ENCODE peak calls at places on chromosomes 7 and 10, in seven cellular contexts. X is H1, G is SK-N-MC, T is fibroblast of lung, R is mammary epithelial cell, O is hepatocyte, D is neural progenitor cell. W is an unnamed sample.

GRCh38 chr7:130669051-130669700 is 628 bp upstream of the COPG2 start:
- DNase-seq in T (no peak), O (no peak), G (no peak), R (no peak), D (no peak), X (no peak), W (no peak)

GRCh38 chr7:144827581-144828139 is 8.2 kb downstream of the TPK1 start:
- DNase-seq in X (no peak), G (peak), T (peak), O (peak), R (no peak), D (peak), W (peak)

GRCh38 chr7:12256025-12256570 is 45.0 kb downstream of the TMEM106B start:
- DNase-seq in G (no peak), R (peak), X (no peak), D (no peak), T (peak), O (no peak), W (no peak)

GRCh38 chr7:108875139-108875538 is 305.5 kb downstream of the DNAJB9 start:
- DNase-seq in X (peak), D (no peak), T (peak), O (no peak), R (peak), G (no peak), W (peak)

GRCh38 chr10:58414270-58415041 is 29.2 kb downstream of the TFAM start:
- DNase-seq in G (no peak), X (no peak), O (peak), D (peak), T (peak), R (peak), W (peak)

GRCh38 chr10:125057158-125058001 is 103.0 kb downstream of the CTBP2 start:
- DNase-seq in D (peak), T (peak), O (peak), R (peak), G (no peak), X (no peak), W (peak)

GRCh38 chr10:12188656-12189055 is 7.0 kb downstream of the NUDT5 start:
- DNase-seq in X (no peak), D (no peak), G (no peak), O (no peak), T (no peak), R (no peak), W (no peak)

GRCh38 chr7:75905785-75906604 is 9.0 kb upstream of the POR start:
- DNase-seq in G (no peak), D (peak), X (peak), O (peak), R (peak), T (peak), W (peak)

GRCh38 chr10:133528845-133529575 is 1.8 kb downstream of the CYP2E1 start:
- DNase-seq in T (peak), G (no peak), R (no peak), D (no peak), X (no peak), O (no peak), W (no peak)

GRCh38 chr10:93579985-93580711 is 13.7 kb downstream of the FFAR4 start:
- DNase-seq in O (no peak), G (no peak), T (no peak), D (no peak), X (no peak), R (no peak), W (no peak)

GRCh38 chr10:71659050-71659738 is 60.4 kb downstream of the C10orf105 start:
- DNase-seq in G (no peak), X (no peak), O (peak), T (no peak), D (peak), R (no peak), W (no peak)

GRCh38 chr10:121721257-121721656 is 123.0 kb upstream of the FGFR2 start:
- DNase-seq in X (no peak), O (no peak), G (no peak), T (no peak), R (no peak), D (no peak), W (no peak)

GRCh38 chr7:44388089-44388970 is 62.9 kb upstream of the CAMK2B start:
- DNase-seq in D (no peak), X (peak), O (no peak), G (no peak), T (no peak), R (no peak), W (no peak)

GRCh38 chr10:102975483-102976057 is 57.5 kb downstream of the CNNM2 start:
- DNase-seq in O (no peak), G (no peak), X (no peak), R (peak), D (no peak), T (peak), W (no peak)

GRCh38 chr10:124639206-124639605 is 105.0 kb downstream of the FAM53B start:
- DNase-seq in D (no peak), R (no peak), O (no peak), X (no peak), T (no peak), G (no peak), W (no peak)

GRCh38 chr10:59456199-59456598 is 93.8 kb upstream of the FAM13C start:
- DNase-seq in R (peak), X (no peak), D (no peak), G (no peak), T (peak), O (no peak), W (no peak)

GRCh38 chr10:4663162-4663992 is 162.6 kb upstream of the AKR1E2 start:
- DNase-seq in D (peak), O (peak), T (peak), R (peak), G (no peak), X (no peak), W (peak)

GRCh38 chr10:11472158-11472753 is 139.2 kb downstream of the USP6NL start:
- DNase-seq in D (peak), G (no peak), X (peak), T (peak), R (peak), O (peak), W (peak)

GRCh38 chr10:48626986-48627731 is 22.3 kb upstream of the ARHGAP22 start:
- DNase-seq in X (no peak), D (no peak), T (no peak), G (no peak), R (no peak), O (no peak), W (no peak)

GRCh38 chr10:102435529-102436233 is 3.3 kb upstream of the CUEDC2 start:
- DNase-seq in G (no peak), D (no peak), O (peak), T (no peak), R (no peak), X (no peak), W (peak)

GRCh38 chr7:81190997-81191747 is 272.3 kb upstream of the SEMA3C start:
- DNase-seq in D (no peak), R (peak), O (peak), X (no peak), T (peak), G (no peak), W (no peak)

GRCh38 chr7:132433286-132433685 is 143.0 kb downstream of the PLXNA4 start:
- DNase-seq in O (no peak), R (no peak), G (no peak), X (no peak), D (no peak), T (no peak), W (no peak)

GRCh38 chr7:99876491-99876890 is 342 bp downstream of the OR2AE1 start:
- DNase-seq in R (no peak), T (no peak), D (no peak), X (no peak), O (no peak), G (no peak), W (no peak)

GRCh38 chr10:80539421-80539999 is 1.8 kb downstream of the SH2D4B start:
- DNase-seq in G (no peak), O (no peak), X (peak), D (no peak), T (no peak), R (no peak), W (no peak)

GRCh38 chr10:96390460-96390864 is 31.7 kb upstream of the OPALIN start:
- DNase-seq in D (no peak), G (no peak), R (no peak), T (no peak), O (no peak), X (no peak), W (no peak)

GRCh38 chr10:11886138-11886474 is 63.0 kb downstream of the PROSER2 start:
- DNase-seq in R (no peak), X (no peak), T (no peak), O (no peak), D (no peak), G (no peak), W (no peak)

GRCh38 chr10:101529720-101530553 is 58.1 kb downstream of the POLL start:
- DNase-seq in T (peak), D (no peak), G (no peak), X (no peak), R (no peak), O (peak), W (peak)

GRCh38 chr10:122310311-122311050 is 39.4 kb downstream of the BTBD16 start:
- DNase-seq in O (peak), R (no peak), G (no peak), X (no peak), D (no peak), T (peak), W (no peak)

GRCh38 chr7:39421661-39422060 is 144.5 kb upstream of the YAE1 start:
- DNase-seq in T (no peak), R (no peak), O (no peak), G (no peak), D (no peak), X (no peak), W (no peak)

GRCh38 chr10:62244785-62245595 is 23.7 kb downstream of the RTKN2 start:
- DNase-seq in T (peak), D (peak), R (peak), O (peak), G (peak), X (no peak), W (peak)

GRCh38 chr10:74202356-74202755 is 51.3 kb downstream of the ADK start:
- DNase-seq in X (no peak), O (no peak), G (no peak), T (peak), D (no peak), R (no peak), W (no peak)

GRCh38 chr7:27185013-27185707 is at the start of gene HOXA11:
- DNase-seq in X (peak), R (no peak), O (peak), D (no peak), G (no peak), T (no peak), W (no peak)
- TF ChIP-seq EZH2 in X (peak), R (no peak), O (no peak), D (no peak), G (no peak), T (peak), W (no peak)

DNA sequence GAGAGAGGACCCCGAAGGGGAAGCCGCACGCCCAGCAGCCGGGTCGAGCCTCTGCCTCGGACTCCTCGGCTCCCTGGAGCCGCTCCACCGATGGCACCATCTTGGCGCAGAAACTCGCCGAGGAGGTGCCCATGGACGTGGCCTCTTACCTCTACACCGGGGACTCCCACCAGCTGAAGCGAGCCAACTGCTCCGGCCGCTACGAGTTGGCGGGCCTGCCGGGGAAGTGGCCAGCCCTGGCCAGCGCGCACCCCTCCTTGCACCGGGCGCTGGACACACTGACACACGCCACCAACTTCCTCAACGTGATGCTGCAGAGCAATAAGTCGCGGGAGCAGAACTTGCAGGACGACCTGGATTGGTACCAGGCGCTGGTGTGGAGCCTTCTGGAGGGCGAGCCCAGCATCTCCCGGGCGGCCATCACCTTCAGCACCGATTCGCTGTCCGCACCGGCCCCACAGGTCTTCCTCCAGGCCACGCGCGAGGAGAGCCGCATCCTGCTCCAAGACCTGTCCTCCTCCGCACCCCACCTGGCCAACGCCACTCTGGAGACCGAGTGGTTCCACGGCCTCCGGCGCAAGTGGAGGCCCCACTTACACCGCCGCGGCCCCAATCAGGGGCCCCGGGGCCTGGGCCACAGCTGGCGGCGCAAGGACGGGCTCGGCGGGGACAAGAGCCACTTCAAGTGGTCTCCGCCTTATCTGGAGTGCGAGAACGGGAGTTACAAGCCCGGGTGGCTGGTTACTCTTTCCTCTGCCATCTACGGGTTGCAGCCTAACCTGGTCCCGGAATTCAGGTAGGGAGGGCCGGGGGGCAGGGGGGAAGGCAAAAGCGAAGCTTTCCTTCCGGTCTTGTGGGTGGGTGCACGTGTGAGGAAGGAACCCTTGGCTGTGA is 973 bp downstream of the GPR158 start:
- DNase-seq in O (peak), R (no peak), X (peak), D (peak), T (peak), G (no peak), W (no peak)
- TF ChIP-seq EZH2 in O (peak), R (peak), X (peak), D (peak), T (no peak), G (no peak), W (no peak)

GRCh38 chr7:51315393-51316261 is 982 bp downstream of the COBL start:
- DNase-seq in T (peak), R (peak), G (no peak), O (peak), X (peak), D (peak), W (no peak)
- TF ChIP-seq EZH2 in T (no peak), R (no peak), G (peak), O (no peak), X (no peak), D (peak), W (no peak)

GRCh38 chr7:97731736-97732370 is at the start of gene TAC1:
- DNase-seq in O (peak), R (no peak), G (no peak), X (peak), T (peak), D (peak), W (peak)
- TF ChIP-seq EZH2 in O (peak), R (peak), G (no peak), X (peak), T (peak), D (peak), W (peak)

GRCh38 chr10:8042864-8043568 is 11.5 kb upstream of the GATA3 start:
- DNase-seq in G (no peak), D (peak), O (no peak), T (no peak), X (peak), R (no peak), W (no peak)
- TF ChIP-seq EZH2 in G (no peak), D (peak), O (peak), T (peak), X (peak), R (no peak), W (no peak)

DNA sequence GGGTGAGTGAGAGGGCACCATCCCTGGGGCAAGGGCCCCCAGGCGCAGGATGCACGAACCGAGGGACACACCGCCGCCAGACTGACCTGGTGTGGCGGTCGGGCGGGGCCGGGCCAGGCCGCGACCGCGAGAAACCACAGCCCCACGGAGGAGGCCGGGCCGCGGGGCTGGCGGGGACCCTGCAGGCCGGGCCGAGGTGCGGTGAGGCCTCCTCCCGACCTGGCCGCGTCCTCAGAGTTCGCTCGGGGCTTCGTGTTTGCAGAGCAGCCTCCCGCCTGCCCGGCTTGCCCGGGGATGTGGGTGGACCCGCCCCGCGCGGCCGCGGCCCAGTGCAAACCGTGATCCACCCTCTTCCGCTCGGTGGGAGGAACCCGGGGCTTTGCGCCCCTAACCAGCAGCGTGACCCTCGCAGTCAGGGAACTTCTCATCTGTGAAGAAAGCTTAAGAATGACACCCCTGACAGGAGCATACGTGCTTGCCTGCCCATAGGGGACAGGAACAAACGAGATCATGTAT is 20.6 kb upstream of the HOXA13 start:
- DNase-seq in D (no peak), X (no peak), G (no peak), T (no peak), R (no peak), O (no peak), W (no peak)
- TF ChIP-seq EZH2 in D (peak), X (peak), G (no peak), T (no peak), R (no peak), O (peak), W (no peak)

W was measured in A673.